ENCODE peak calls at places on chromosomes 2 and 18, in four cellular contexts. I is HCT116, X is HepG2, F is K562. S is an unnamed sample.

GRCh38 chr2:236673823-236674185 is 104.2 kb downstream of the ACKR3 start:
- DNase-seq in F (no peak), I (no peak), X (no peak), S (no peak)

GRCh38 chr2:171516793-171517192 is 5.5 kb upstream of the CYBRD1 start:
- DNase-seq in F (peak), I (no peak), X (no peak), S (no peak)

GRCh38 chr2:144701259-144701658 is 181.3 kb upstream of the ZEB2 start:
- DNase-seq in I (no peak), X (no peak), F (no peak), S (no peak)

GRCh38 chr18:23067236-23067635 is 68.0 kb upstream of the CABLES1 start:
- DNase-seq in X (peak), F (no peak), I (no peak), S (no peak)

GRCh38 chr2:234403074-234403473 is 93.8 kb downstream of the ARL4C start:
- DNase-seq in F (no peak), I (no peak), X (no peak), S (no peak)

GRCh38 chr18:48781041-48781989 is 169.4 kb downstream of the SMAD7 start:
- DNase-seq in X (peak), I (no peak), F (peak), S (no peak)

GRCh38 chr2:149715005-149715592 is 127.5 kb upstream of the MMADHC start:
- DNase-seq in X (peak), F (peak), I (peak), S (peak)

GRCh38 chr2:236054661-236055060 is 113.5 kb downstream of the GBX2 start:
- DNase-seq in X (no peak), I (no peak), F (no peak), S (no peak)

GRCh38 chr2:18889565-18890332 is 300.4 kb upstream of the NT5C1B start:
- DNase-seq in F (no peak), X (peak), I (no peak), S (no peak)

GRCh38 chr2:1829831-1830230 is 85.5 kb upstream of the PXDN start:
- DNase-seq in I (no peak), F (no peak), X (no peak), S (no peak)

GRCh38 chr2:210445116-210445707 is 31.3 kb downstream of the LANCL1 start:
- DNase-seq in I (peak), X (peak), F (peak), S (no peak)

GRCh38 chr2:73971722-73972121 is 13.0 kb upstream of the TET3 start:
- DNase-seq in X (no peak), I (no peak), F (no peak), S (no peak)

GRCh38 chr2:24009680-24010476 is at the start of gene MFSD2B:
- DNase-seq in F (peak), X (no peak), I (no peak), S (no peak)

GRCh38 chr18:78494204-78494603 is 485.4 kb upstream of the SALL3 start:
- DNase-seq in X (no peak), F (no peak), I (no peak), S (no peak)
- TF ChIP-seq TCF7L2 in X (no peak), F (no peak), I (no peak), S (no peak)

GRCh38 chr2:169909376-169909775 is 82.1 kb downstream of the UBR3 start:
- DNase-seq in F (no peak), X (no peak), I (no peak), S (no peak)

GRCh38 chr2:169910109-169910799 is 83.0 kb downstream of the UBR3 start:
- DNase-seq in F (peak), X (no peak), I (no peak), S (no peak)

GRCh38 chr2:169916623-169917022 is 89.4 kb downstream of the UBR3 start:
- DNase-seq in X (no peak), F (no peak), I (no peak), S (no peak)

DNA sequence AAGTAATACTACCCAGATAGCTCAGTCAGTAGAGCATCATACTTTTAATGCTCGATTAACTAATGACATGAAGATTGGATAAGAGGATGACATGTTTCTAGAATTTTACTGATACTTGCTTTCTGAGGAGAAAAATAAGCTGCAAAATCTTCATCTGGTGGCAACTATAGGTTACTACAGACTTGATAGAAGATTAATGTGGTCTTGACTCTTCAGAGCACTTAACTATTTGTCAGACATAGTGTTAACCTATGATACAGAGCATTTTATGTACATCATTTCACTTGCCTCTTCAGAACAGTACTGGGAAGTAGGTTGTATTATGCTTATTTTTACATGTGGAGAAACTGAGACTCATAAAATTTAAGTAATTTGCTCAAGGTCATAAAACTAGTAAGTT is 83.9 kb downstream of the UBR3 start:
- DNase-seq in X (no peak), I (no peak), F (peak), S (no peak)
- TF ChIP-seq TCF7L2 in X (no peak), I (no peak), F (no peak), S (no peak)

GRCh38 chr2:43538034-43538670 is 57.7 kb downstream of the THADA start:
- DNase-seq in F (no peak), I (no peak), X (no peak), S (no peak)

GRCh38 chr2:43539991-43540860 is 55.6 kb downstream of the THADA start:
- DNase-seq in F (no peak), I (no peak), X (no peak), S (no peak)

GRCh38 chr2:43539436-43539835 is 56.4 kb downstream of the THADA start:
- DNase-seq in I (no peak), F (no peak), X (no peak), S (no peak)

GRCh38 chr2:43541165-43541564 is 54.7 kb downstream of the THADA start:
- DNase-seq in X (no peak), F (no peak), I (no peak), S (no peak)

GRCh38 chr2:43542285-43542933 is 53.4 kb downstream of the THADA start:
- DNase-seq in F (peak), X (peak), I (peak), S (peak)
- TF ChIP-seq TCF7L2 in F (no peak), X (no peak), I (no peak), S (no peak)

DNA sequence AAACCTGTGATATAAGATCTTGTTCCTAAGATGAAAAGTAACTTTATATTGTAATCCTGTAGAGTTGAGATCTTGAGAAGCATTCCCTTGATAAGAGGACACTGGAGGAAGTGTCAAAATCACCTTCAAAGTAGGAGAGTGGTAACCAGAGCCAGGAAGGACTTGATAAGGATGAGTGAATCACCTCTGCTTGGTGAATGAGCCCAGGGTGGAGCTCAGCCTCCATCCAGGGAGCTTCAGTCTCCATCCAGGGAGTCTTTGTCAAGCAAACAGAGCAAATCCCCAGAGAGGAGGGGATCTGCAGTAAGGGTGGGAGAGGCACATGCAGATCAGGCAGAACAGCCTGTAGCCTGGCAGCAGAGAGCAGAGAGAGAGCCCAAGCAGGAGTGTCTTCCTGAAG is 167.1 kb upstream of the SIX2 start:
- DNase-seq in X (no peak), I (no peak), F (no peak), S (no peak)
- TF ChIP-seq TCF7L2 in X (no peak), I (no peak), F (no peak), S (no peak)

DNA sequence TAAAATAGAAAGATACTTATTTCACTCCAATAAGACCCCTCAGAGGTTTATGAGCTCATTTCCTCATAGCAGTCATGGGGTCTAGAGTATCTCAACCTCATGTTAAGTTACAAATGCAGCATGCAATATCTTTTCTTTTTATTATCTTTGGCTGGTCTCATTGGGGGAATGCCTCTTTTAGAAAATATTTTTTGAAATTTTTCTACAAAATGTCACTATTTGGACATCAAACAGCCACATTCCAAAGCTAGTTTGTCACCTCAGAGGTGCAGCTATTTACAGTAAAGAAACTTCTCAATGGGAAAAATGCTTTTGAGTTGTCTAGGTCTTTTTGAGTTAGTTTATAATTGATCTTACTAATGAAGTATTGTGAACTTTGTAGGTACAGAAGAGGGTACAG is 370.7 kb upstream of the LRATD1 start:
- DNase-seq in X (no peak), F (no peak), I (no peak), S (no peak)
- TF ChIP-seq TCF7L2 in X (no peak), F (no peak), I (no peak), S (no peak)

GRCh38 chr18:79397830-79398761 is 2.4 kb downstream of the NFATC1 start:
- DNase-seq in X (no peak), I (no peak), F (no peak), S (no peak)
- TF ChIP-seq TCF7L2 in X (no peak), I (no peak), F (no peak), S (no peak)

DNA sequence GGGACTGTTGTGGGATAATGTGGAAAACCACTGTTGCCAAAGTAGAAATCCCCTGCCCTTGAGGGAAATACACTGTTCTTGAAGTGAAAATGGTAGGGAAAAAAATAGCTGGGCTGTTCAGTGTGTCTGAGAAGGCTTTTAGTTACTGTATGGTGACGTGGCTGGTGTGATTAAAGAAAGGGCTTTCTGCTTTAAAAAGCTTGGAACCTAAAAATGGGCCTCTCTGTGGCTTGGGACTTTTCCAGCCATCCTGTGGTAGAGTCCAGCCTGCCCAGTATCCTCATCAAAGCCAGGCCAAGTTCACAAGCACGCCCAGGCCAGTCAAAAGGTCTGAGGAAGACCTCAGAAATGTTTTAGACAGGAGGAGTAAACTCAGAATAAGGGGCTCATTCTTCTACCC is 6.9 kb downstream of the MGAT5 start:
- DNase-seq in F (no peak), I (no peak), X (no peak), S (no peak)
- TF ChIP-seq TCF7L2 in F (no peak), I (no peak), X (no peak), S (no peak)

DNA sequence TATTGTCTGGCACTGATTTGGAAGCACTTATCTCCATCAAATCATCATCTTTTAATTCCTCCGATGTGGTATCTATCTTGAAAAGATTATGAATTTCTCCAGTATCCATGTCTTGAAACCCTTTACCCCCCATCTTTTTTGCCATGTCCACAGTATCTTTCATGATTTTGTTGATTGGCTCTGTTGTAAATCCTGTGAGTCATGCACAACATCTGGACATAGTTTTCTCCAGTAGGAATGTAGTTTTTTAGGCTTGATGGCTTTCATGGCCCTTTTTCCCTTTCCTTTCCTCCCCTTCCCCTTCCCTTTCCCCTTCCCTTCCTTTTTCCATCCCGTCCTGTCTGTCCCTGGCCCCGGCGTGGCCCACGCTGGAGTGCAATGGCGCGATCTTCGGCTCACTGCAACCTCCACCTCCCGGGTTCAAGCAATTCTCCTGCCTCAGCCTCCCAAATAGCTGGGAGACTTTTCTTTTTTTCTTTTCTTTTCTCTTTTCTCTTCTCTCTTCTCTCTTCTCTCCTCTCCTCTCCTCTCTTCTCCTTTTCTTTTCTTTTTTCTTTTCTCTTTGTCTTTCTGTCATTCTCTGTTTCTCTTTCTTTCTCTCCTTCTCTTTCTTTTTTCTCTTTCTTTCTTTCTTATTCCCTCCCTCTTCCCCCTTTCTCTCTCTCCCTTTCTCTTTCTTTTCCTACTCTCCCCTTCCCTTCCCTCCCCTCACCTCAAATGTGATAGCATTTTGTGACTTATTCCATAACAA is 18.4 kb upstream of the ZNF638 start:
- DNase-seq in F (no peak), I (no peak), X (no peak), S (no peak)
- TF ChIP-seq TCF7L2 in F (no peak), I (no peak), X (no peak), S (no peak)

GRCh38 chr2:219433666-219434467 is 776 bp upstream of the SPEG start:
- DNase-seq in X (peak), I (peak), F (peak), S (no peak)
- TF ChIP-seq TCF7L2 in X (no peak), I (no peak), F (no peak), S (no peak)

GRCh38 chr2:6864938-6865345 is 765 bp downstream of the CMPK2 start:
- DNase-seq in I (no peak), X (no peak), F (no peak), S (no peak)
- TF ChIP-seq TCF7L2 in I (no peak), X (no peak), F (no peak), S (no peak)